ENCODE peak calls at places on chromosomes 6 and 20, in six cellular contexts. J, H, R, W, Y and B are unnamed samples.

GRCh38 chr20:25859649-25860530 is 163.2 kb upstream of the ZNF337 start:
- DNase-seq in J (no peak), H (peak; percentile 79), R (peak; percentile 88), W (no peak), Y (peak; percentile 88), B (peak; percentile 59)

GRCh38 chr6:327538-328183 is 35.4 kb downstream of the DUSP22 start:
- DNase-seq in J (no peak), H (no peak), R (no peak), W (no peak), Y (no peak), B (no peak)

GRCh38 chr6:159390384-159390783 is 221.2 kb downstream of the FNDC1 start:
- DNase-seq in J (no peak), H (no peak), R (no peak), W (no peak), Y (no peak), B (no peak)

GRCh38 chr6:45305546-45305945 is 22.6 kb upstream of the RUNX2 start:
- DNase-seq in J (no peak), H (no peak), R (no peak), W (no peak), Y (no peak), B (no peak)

GRCh38 chr6:154981071-154981373 is 14.1 kb upstream of the TIAM2 start:
- DNase-seq in J (no peak), H (no peak), R (no peak), W (no peak), Y (no peak), B (no peak)

GRCh38 chr6:10595731-10596664 is 74.8 kb downstream of the GCNT2 start:
- DNase-seq in J (no peak), H (no peak), R (no peak), W (no peak), Y (peak; percentile 48), B (no peak)

GRCh38 chr6:33985947-33986346 is 159.9 kb downstream of the GRM4 start:
- DNase-seq in J (no peak), H (no peak), R (no peak), W (no peak), Y (no peak), B (no peak)

GRCh38 chr6:116596815-116597214 is 19.5 kb upstream of the RSPH4A start:
- DNase-seq in J (no peak), H (no peak), R (no peak), W (no peak), Y (no peak), B (no peak)

GRCh38 chr6:52331793-52332457 is 30.0 kb upstream of the PAQR8 start:
- DNase-seq in J (no peak), H (no peak), R (no peak), W (no peak), Y (no peak), B (no peak)

GRCh38 chr20:58135441-58136170 is 92.8 kb downstream of the ANKRD60 start:
- DNase-seq in J (no peak), H (no peak), R (no peak), W (no peak), Y (no peak), B (no peak)

GRCh38 chr6:3457710-3458605 is 1.1 kb upstream of the SLC22A23 start:
- DNase-seq in J (no peak), H (peak; percentile 95), R (peak; percentile 74), W (peak; percentile 31), Y (peak; percentile 65), B (peak; percentile 49)

GRCh38 chr6:13711384-13711725 is 280 bp downstream of the RANBP9 start:
- DNase-seq in J (no peak), H (no peak), R (no peak), W (no peak), Y (peak; percentile 51), B (peak; percentile 83)

GRCh38 chr6:44580901-44581300 is 193.4 kb downstream of the CDC5L start:
- DNase-seq in J (no peak), H (no peak), R (no peak), W (no peak), Y (no peak), B (no peak)

GRCh38 chr6:147322299-147323162 is 118.3 kb downstream of the STXBP5 start:
- DNase-seq in J (peak; percentile 19), H (no peak), R (no peak), W (no peak), Y (no peak), B (no peak)

GRCh38 chr20:58647814-58648501 is 3.1 kb upstream of the STX16 start:
- DNase-seq in J (no peak), H (no peak), R (no peak), W (no peak), Y (no peak), B (no peak)

GRCh38 chr6:6494677-6495076 is 93.8 kb upstream of the LY86 start:
- DNase-seq in J (peak; percentile 49), H (peak; percentile 47), R (peak; percentile 26), W (peak; percentile 19), Y (peak; percentile 55), B (no peak)

GRCh38 chr20:48831702-48832422 is 4.1 kb upstream of the PREX1 start:
- DNase-seq in J (no peak), H (no peak), R (no peak), W (peak; percentile 70), Y (peak; percentile 34), B (no peak)

GRCh38 chr6:7566031-7566556 is 23.9 kb upstream of the SNRNP48 start:
- DNase-seq in J (no peak), H (no peak), R (no peak), W (no peak), Y (no peak), B (no peak)

GRCh38 chr6:56851541-56852248 is 103.2 kb upstream of the BEND6 start:
- DNase-seq in J (peak; percentile 46), H (peak; percentile 43), R (peak; percentile 95), W (no peak), Y (peak; percentile 76), B (peak; percentile 74)

GRCh38 chr20:58673119-58673518 is 19.5 kb upstream of the NPEPL1 start:
- DNase-seq in J (no peak), H (no peak), R (no peak), W (no peak), Y (no peak), B (no peak)

GRCh38 chr6:39466664-39467063 is 144.2 kb upstream of the KCNK16 start:
- DNase-seq in J (no peak), H (peak; percentile 56), R (no peak), W (no peak), Y (no peak), B (peak; percentile 63)